ENCODE peak calls at places on chromosomes 11 and 22, in four cellular contexts. V, L, Q and M are unnamed samples.

GRCh38 chr22:49760630-49761571 is 66.8 kb downstream of the BRD1 start:
- DNase-seq in L (no peak), Q (no peak), V (no peak), M (peak; percentile 74)

GRCh38 chr11:123363556-123363955 is 66.5 kb upstream of the GRAMD1B start:
- DNase-seq in L (no peak), V (no peak), Q (no peak), M (no peak)

GRCh38 chr11:10181811-10182210 is 112.2 kb downstream of the SBF2 start:
- DNase-seq in L (peak; percentile 80), Q (peak; percentile 39), V (no peak), M (no peak)

GRCh38 chr11:26025680-26026079 is 306.2 kb upstream of the ANO3 start:
- DNase-seq in Q (no peak), V (peak; percentile 4), L (no peak), M (no peak)

GRCh38 chr22:30286813-30287625 is 2.3 kb downstream of the CASTOR1 start:
- DNase-seq in Q (no peak), L (peak; percentile 47), V (peak; percentile 38), M (peak; percentile 86)

GRCh38 chr11:79266391-79266790 is 174.4 kb downstream of the TENM4 start:
- DNase-seq in Q (no peak), L (no peak), V (no peak), M (no peak)

GRCh38 chr11:4181780-4182721 is 87.5 kb downstream of the RRM1 start:
- DNase-seq in Q (peak; percentile 12), L (peak; percentile 80), V (peak; percentile 44), M (peak; percentile 53)

GRCh38 chr11:115579181-115579825 is 75.1 kb upstream of the CADM1 start:
- DNase-seq in V (peak; percentile 53), Q (no peak), L (no peak), M (no peak)

GRCh38 chr11:14443642-14444041 is 56.0 kb downstream of the COPB1 start:
- DNase-seq in V (peak; percentile 64), Q (peak; percentile 46), L (peak; percentile 57), M (no peak)

GRCh38 chr11:60761436-60762190 is 4.9 kb downstream of the MS4A15 start:
- DNase-seq in V (no peak), Q (no peak), L (no peak), M (no peak)

GRCh38 chr11:12540913-12541587 is 133.2 kb upstream of the TEAD1 start:
- DNase-seq in V (no peak), L (peak; percentile 96), Q (peak; percentile 94), M (no peak)

GRCh38 chr11:68659158-68659921 is 25.0 kb upstream of the GAL start:
- DNase-seq in L (peak; percentile 93), Q (peak; percentile 94), V (peak; percentile 76), M (no peak)

GRCh38 chr11:43736502-43737193 is 56.1 kb downstream of the HSD17B12 start:
- DNase-seq in Q (peak; percentile 86), V (peak; percentile 48), L (peak; percentile 64), M (no peak)

GRCh38 chr11:123509737-123510578 is 79.9 kb downstream of the GRAMD1B start:
- DNase-seq in L (peak; percentile 77), Q (peak; percentile 85), V (no peak), M (no peak)

GRCh38 chr11:58395581-58395980 is 11.1 kb downstream of the OR5B3 start:
- DNase-seq in L (peak; percentile 40), Q (no peak), V (peak; percentile 31), M (no peak)

GRCh38 chr22:33513388-33514336 is 406.6 kb downstream of the LARGE1 start:
- DNase-seq in Q (peak; percentile 10), L (peak; percentile 14), V (no peak), M (no peak)

GRCh38 chr11:119832536-119832935 is 103.5 kb upstream of the NECTIN1 start:
- DNase-seq in Q (peak; percentile 22), L (peak; percentile 50), V (no peak), M (no peak)

GRCh38 chr11:1935156-1936071 is 11.7 kb upstream of the MRPL23 start:
- DNase-seq in V (no peak), Q (no peak), L (no peak), M (no peak)

GRCh38 chr22:27850000-27850465 is 48.5 kb upstream of the MN1 start:
- DNase-seq in Q (peak; percentile 65), L (no peak), V (no peak), M (no peak)

GRCh38 chr11:45067966-45068365 is 78.5 kb upstream of the PRDM11 start:
- DNase-seq in V (no peak), Q (no peak), L (no peak), M (no peak)

GRCh38 chr11:122108192-122108799 is 7.7 kb downstream of the BLID start:
- DNase-seq in V (no peak), Q (no peak), L (no peak), M (peak; percentile 30)

GRCh38 chr11:8065031-8065430 is 16.0 kb upstream of the TUB start:
- DNase-seq in Q (no peak), L (no peak), V (no peak), M (no peak)

GRCh38 chr11:125433454-125434121 is 62.5 kb downstream of the FEZ1 start:
- DNase-seq in L (peak; percentile 81), V (peak; percentile 60), Q (peak; percentile 47), M (no peak)

GRCh38 chr11:114129699-114130659 is 70.5 kb downstream of the ZBTB16 start:
- DNase-seq in Q (no peak), L (no peak), V (no peak), M (no peak)

GRCh38 chr11:73239111-73239521 is 21.0 kb downstream of the P2RY2 start:
- DNase-seq in V (no peak), L (no peak), Q (no peak), M (no peak)

GRCh38 chr11:87712802-87713202 is 462.4 kb downstream of the RAB38 start:
- DNase-seq in V (no peak), Q (no peak), L (no peak), M (no peak)

GRCh38 chr11:44760917-44761545 is 34.3 kb downstream of the TSPAN18 start:
- DNase-seq in L (peak; percentile 97), Q (peak; percentile 91), V (peak; percentile 66), M (no peak)

GRCh38 chr11:36356201-36356600 is 60.1 kb downstream of the PRR5L start:
- DNase-seq in Q (peak; percentile 18), V (no peak), L (peak; percentile 76), M (no peak)

GRCh38 chr11:46247664-46248063 is 29.8 kb upstream of the CREB3L1 start:
- DNase-seq in L (peak; percentile 24), V (peak; percentile 66), Q (no peak), M (peak; percentile 27)

GRCh38 chr11:123166095-123166559 is 28.9 kb downstream of the CLMP start:
- DNase-seq in L (peak; percentile 61), V (peak; percentile 66), Q (peak; percentile 91), M (peak; percentile 18)

GRCh38 chr11:20021212-20021611 is 139.1 kb downstream of the DBX1 start:
- DNase-seq in Q (no peak), L (no peak), V (no peak), M (no peak)
- H3K4me3 ChIP-seq in Q (no peak overlapping the region), L (no peak overlapping the region), V (no peak overlapping the region), M (no peak overlapping the region)

DNA sequence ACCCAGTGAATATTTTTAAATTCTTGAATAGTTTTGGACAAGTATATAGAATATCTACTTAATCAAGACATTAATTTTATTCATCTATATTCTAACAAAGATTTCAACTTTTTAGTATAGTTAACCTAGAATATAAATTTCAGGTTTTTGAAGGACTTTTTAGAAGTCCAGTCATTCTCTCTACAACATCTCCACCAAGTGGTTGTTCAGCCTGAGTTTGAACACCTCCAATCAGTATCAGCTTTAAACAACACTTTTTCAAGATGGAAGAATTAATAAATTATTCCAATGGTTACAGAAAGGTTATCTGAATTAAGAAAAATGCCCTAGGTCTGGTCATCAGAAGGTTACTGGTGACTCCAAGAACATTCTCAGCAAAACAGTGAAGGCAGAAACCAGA is 31.8 kb downstream of the EIF3M start:
- DNase-seq in V (no peak), Q (no peak), L (no peak), M (no peak)
- TF ChIP-seq EZH2 in V (no peak), Q (no peak), L (no peak), M (no peak)

DNA sequence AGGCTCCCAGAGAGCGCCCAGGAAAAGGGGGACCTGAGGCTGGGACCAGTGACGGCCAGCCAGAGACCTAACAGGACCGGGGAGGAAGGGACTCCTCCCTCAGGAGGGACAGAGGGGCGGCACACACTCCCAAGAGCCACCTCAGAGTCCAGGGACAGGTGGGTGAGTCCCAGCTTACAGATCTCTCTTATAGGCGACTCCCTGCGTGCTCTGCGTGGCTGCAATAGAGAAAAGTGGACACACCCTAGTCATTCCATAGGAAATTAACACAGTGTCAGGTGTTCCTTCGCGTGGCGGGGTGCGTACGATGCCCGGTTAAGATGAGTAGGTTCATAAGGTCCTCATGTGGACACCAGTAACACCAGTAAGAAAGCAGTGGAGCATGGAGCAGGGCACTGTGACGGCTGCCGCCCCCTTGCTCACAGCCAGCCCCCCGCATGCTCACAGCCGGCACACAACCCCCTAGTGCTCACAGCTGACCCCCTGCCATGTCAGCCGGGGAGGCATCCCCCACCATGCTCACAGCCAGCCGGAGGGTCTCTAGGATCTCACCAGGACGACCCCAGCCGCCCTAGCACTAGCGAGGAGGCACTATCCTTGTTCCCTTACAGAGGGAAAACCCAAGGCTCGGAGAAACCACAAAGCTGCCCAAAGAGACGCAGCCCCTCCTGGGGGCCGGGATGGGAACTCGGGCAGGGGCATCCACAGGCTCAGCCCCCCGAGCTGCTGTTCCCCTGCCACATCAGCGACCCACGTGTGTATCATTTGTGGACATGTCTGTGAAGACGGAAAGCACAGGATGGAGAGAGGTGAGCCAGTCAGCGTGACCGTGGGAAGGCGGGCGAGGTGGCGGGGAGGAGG is 426.8 kb downstream of the TBC1D22A start:
- DNase-seq in V (no peak), Q (no peak), L (no peak), M (no peak)
- H3K4me3 ChIP-seq in V (no peak overlapping the region), Q (no peak overlapping the region), L (no peak overlapping the region), M (no peak overlapping the region)

GRCh38 chr11:64745219-64745522 is 1.2 kb upstream of the RASGRP2 start:
- DNase-seq in L (no peak), V (no peak), Q (no peak), M (peak; percentile 98)

GRCh38 chr11:64742940-64743590 is 877 bp downstream of the RASGRP2 start:
- DNase-seq in L (peak; percentile 64), Q (no peak), V (peak; percentile 28), M (peak; percentile 29)

GRCh38 chr11:64742087-64742939 is 1.6 kb downstream of the RASGRP2 start:
- DNase-seq in V (no peak), Q (no peak), L (peak; percentile 61), M (no peak)

GRCh38 chr11:64744544-64745218 is 739 bp upstream of the RASGRP2 start:
- DNase-seq in V (no peak), L (no peak), Q (no peak), M (no peak)

DNA sequence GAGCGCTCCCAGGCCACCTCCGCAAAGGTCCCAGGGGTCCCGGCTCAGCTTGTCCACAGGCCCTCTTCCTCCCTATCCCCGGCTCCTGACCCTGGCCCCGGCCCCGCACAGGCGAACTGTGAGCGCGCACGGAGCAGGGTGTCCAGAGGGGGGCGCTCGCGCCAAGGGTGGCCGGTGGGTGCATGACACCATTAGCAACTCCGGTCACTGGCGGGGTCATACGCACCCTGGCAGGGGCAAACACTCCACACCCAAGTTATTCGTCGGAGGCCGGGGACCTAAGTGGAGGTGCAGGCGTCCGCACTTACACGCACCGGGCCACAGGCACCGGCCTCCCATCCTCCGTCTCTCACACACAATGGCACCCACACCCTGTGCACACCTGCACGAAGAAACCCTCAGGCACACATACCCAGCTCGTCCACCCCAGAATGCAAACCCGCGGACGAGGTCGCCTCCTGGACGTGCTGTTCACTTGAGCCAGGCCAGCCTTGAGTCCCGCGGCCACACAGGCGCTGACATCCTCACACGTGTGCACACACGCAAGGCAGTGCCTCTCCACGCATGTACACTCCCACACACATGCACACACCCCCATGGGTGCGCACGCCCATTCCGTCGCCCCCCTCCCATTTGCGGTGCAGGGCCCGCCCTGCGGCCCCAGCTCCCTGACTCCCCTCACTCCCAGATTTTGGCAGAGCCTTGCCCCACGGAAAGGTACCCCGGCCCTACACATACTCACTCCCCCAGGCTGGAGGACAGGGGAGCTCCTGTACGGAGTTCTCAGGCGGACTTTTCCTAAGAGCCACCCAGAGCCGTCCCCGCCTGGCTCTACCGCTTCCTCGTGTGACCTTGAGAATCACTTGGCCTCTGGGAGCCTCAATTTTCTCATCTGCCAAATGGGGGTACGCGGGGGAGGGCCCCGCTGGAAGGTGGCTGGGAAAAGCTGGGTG is at the start of gene RASGRP2:
- DNase-seq in Q (no peak), V (no peak), L (peak; percentile 51), M (peak; percentile 58)
- TF ChIP-seq EZH2 in Q (peak; percentile 96), V (peak; percentile 92), L (peak; percentile 92), M (no peak)